ENCODE peak calls at places on chromosomes 7 and 10, in seven cellular contexts. S is stimulated activated naive CD8-positive, alpha-beta T cell treated with anti-CD3 and anti-CD28 coated beads, Interleukin-15, amount 100 ng/mL, for 72 hours; A is aorta; F is stimulated activated memory B cell treated with anti-CD40 and anti-IgM and Interleukin-4, amounts not matched to agents 10 μg/mL and 1 μg/mL and 100 μg/mL, for 72 hours; C is HCT116; O is lung; Z is esophagus mucosa. B is an unnamed sample.

GRCh38 chr7:111392976-111393762 is 169.1 kb downstream of the IMMP2L start:
- ATAC-seq in S (no peak), A (no peak), F (no peak), C (no peak), O (no peak), Z (no peak), B (no peak)

GRCh38 chr10:124035928-124036558 is 57.4 kb downstream of the CHST15 start:
- ATAC-seq in S (peak), A (peak), F (peak), C (peak), O (peak), Z (peak), B (peak)

GRCh38 chr10:57627642-57628178 is 640.0 kb downstream of the IPMK start:
- ATAC-seq in S (no peak), A (no peak), F (no peak), C (no peak), O (no peak), Z (no peak), B (no peak)

GRCh38 chr7:105298439-105298894 is 90.3 kb downstream of the SRPK2 start:
- ATAC-seq in S (peak), A (no peak), F (peak), C (no peak), O (no peak), Z (no peak), B (no peak)

GRCh38 chr7:20784311-20785210 is 2.1 kb downstream of the SP8 start:
- ATAC-seq in S (peak), A (peak), F (no peak), C (no peak), O (no peak), Z (peak), B (peak)

GRCh38 chr10:102813734-102814455 is 23.3 kb downstream of the CYP17A1 start:
- ATAC-seq in S (no peak), A (no peak), F (peak), C (no peak), O (no peak), Z (no peak), B (no peak)

GRCh38 chr10:123139521-123140163 is 3.9 kb downstream of the HMX3 start:
- ATAC-seq in S (no peak), A (no peak), F (no peak), C (peak), O (no peak), Z (no peak), B (no peak)

GRCh38 chr10:118595598-118596425 is at the start of gene PRLHR:
- ATAC-seq in S (no peak), A (no peak), F (peak), C (no peak), O (no peak), Z (peak), B (no peak)

GRCh38 chr10:32155075-32155516 is 98.9 kb upstream of the KIF5B start:
- ATAC-seq in S (no peak), A (peak), F (no peak), C (no peak), O (no peak), Z (peak), B (no peak)

GRCh38 chr7:131735151-131735550 is 178.7 kb upstream of the PODXL start:
- ATAC-seq in S (no peak), A (no peak), F (no peak), C (no peak), O (no peak), Z (no peak), B (no peak)

GRCh38 chr7:27374958-27375841 is 132.6 kb downstream of the EVX1 start:
- ATAC-seq in S (no peak), A (no peak), F (no peak), C (no peak), O (no peak), Z (no peak), B (no peak)

GRCh38 chr7:27345164-27345887 is 102.7 kb downstream of the EVX1 start:
- ATAC-seq in S (no peak), A (no peak), F (no peak), C (no peak), O (no peak), Z (no peak), B (no peak)

GRCh38 chr10:70538731-70539338 is 60.3 kb downstream of the PALD1 start:
- ATAC-seq in S (peak), A (peak), F (peak), C (no peak), O (no peak), Z (no peak), B (no peak)

GRCh38 chr7:134766779-134767566 is 12.5 kb upstream of the CALD1 start:
- ATAC-seq in S (no peak), A (peak), F (peak), C (no peak), O (no peak), Z (no peak), B (peak)

B was measured in gastroesophageal sphincter.